ENCODE peak calls at places on chromosomes 5 and 9, in five cellular contexts. V is H9, F is mesenchymal stem cell, B is neuronal stem cell, P is H1. G is an unnamed sample.

GRCh38 chr9:114287001-114287762 is 35.7 kb upstream of the ORM1 start:
- DNase-seq in B (no peak), P (no peak), F (no peak), V (peak), G (no peak)

GRCh38 chr5:148697177-148697820 is 43.0 kb upstream of the HTR4 start:
- DNase-seq in P (no peak), V (no peak), F (peak), B (no peak), G (no peak)

GRCh38 chr5:61641748-61642565 is 309.9 kb downstream of the ZSWIM6 start:
- DNase-seq in V (no peak), P (no peak), B (no peak), F (no peak), G (no peak)

GRCh38 chr9:136251264-136252115 is 5.9 kb upstream of the QSOX2 start:
- DNase-seq in P (no peak), V (no peak), F (no peak), B (no peak), G (no peak)

GRCh38 chr5:167861134-167861930 is 430.1 kb upstream of the WWC1 start:
- DNase-seq in P (no peak), F (peak), V (peak), B (peak), G (no peak)

GRCh38 chr5:36630201-36630968 is 24.0 kb downstream of the SLC1A3 start:
- DNase-seq in F (no peak), P (no peak), V (no peak), B (no peak), G (peak)

GRCh38 chr5:151093476-151093889 is 12.6 kb upstream of the TNIP1 start:
- DNase-seq in P (no peak), B (no peak), F (peak), V (no peak), G (peak)

GRCh38 chr9:136292591-136293448 is 11.1 kb downstream of the CCDC187 start:
- DNase-seq in B (no peak), P (no peak), F (no peak), V (no peak), G (no peak)

GRCh38 chr5:141992349-141992963 is 20.4 kb downstream of the GNPDA1 start:
- DNase-seq in V (no peak), B (peak), P (no peak), F (peak), G (peak)

GRCh38 chr5:149863830-149864229 is 80.8 kb downstream of the PDE6A start:
- DNase-seq in B (no peak), P (no peak), V (no peak), F (no peak), G (no peak)

GRCh38 chr9:37955781-37956422 is 52.0 kb upstream of the SLC25A51 start:
- DNase-seq in B (no peak), V (no peak), P (no peak), F (no peak), G (no peak)

GRCh38 chr9:37953204-37953774 is 49.4 kb upstream of the SLC25A51 start:
- DNase-seq in F (no peak), P (no peak), B (no peak), V (no peak), G (no peak)

GRCh38 chr9:37953775-37954437 is 50.0 kb upstream of the SLC25A51 start:
- DNase-seq in V (no peak), F (peak), B (no peak), P (no peak), G (peak)

GRCh38 chr9:37956423-37956820 is 52.5 kb upstream of the SLC25A51 start:
- DNase-seq in F (no peak), V (no peak), B (no peak), P (no peak), G (no peak)

DNA sequence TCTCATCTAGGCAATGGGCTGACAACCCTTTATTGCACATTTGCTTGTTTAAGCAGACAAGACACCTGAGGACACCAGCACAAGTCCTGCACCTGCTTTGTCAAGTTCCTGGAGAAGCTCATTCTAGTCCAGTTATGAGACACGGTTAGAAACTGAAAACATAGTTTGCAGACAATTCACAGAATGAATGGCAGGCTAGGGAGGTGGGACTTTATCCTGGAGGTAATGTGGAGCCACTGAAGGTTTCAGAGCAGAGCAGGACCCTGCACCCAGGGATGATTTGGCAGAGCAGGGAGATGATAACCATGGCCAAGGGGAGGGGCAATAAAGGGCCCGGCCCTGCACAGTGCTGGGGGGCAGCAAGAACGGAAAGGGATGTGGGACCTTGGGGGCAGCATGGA is 50.7 kb upstream of the SLC25A51 start:
- DNase-seq in V (no peak), F (no peak), P (no peak), B (no peak), G (no peak)
- H3K9ac ChIP-seq in V (no peak), F (peak), P (no peak), B (no peak), G (no peak)

DNA sequence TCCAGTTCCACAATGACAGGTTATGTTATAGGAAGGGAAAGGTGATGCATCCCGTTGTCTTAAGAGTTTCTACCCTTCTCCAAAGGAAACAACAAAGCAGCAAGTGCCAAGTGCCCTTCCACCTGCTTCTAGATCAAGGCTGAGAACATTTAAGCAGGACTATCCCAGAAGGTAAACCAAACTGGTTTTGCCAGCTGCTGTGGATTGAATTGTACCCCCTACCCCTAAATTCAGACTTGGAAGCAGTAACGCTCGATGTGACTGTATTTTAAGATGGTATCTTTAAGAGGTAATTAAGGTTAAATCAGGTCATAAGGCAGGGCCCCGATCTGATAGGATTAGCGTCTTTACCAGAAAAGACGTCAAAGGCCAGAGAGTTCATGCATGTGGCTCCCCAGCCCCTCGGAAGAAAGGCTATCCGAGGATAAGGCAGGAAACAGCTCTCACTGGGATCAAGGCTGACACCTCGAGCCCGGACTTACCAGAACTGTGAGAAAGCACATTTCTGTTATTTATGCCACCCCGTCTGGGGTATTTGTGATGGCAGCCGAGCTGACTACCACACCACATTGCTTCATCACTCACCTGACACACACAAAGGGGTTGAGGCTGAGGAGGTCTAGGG is 179.1 kb upstream of the RAI14 start:
- DNase-seq in F (no peak), B (no peak), P (no peak), V (no peak), G (no peak)
- H2BK12ac ChIP-seq in F (no peak), B (no peak), P (peak), V (no peak), G (no peak)

DNA sequence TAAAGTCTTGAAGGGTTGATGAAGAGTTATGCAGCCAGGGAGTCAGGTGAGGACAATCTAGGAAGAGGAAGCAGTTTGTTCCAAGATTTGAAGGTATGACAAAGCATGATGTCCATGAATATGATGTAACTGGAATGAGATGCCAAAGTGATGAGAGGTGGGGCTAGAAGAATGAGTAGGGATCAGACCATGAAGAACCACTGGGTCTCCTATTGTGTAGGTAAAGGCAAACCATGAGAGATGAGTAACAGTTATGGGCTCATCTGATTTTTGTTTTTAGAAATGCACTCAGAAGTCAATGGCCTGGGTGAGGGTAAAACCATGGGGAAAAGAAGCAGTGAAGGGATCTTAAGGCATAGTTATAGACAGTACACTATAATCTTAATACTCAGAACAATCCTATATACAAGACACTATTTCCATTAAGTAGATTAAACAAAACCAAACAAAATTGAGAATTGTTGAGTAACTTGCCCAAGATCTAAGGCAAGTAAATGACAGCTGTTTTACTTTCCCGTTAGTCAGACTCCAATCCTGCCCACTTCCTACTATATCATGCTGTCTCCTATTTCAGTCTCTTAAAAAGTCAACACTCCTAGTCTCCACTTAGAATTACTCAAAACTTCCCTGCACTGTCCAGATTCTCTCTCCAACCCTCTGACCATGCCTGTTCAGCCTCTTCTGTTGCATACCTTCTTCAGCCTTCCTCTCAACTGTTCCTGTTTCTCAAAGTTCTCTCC is 393.8 kb upstream of the MEF2C start:
- DNase-seq in F (peak), P (no peak), V (no peak), B (no peak), G (peak)
- H3K9ac ChIP-seq in F (no peak), P (no peak), V (no peak), B (no peak), G (no peak)

GRCh38 chr9:33180526-33181184 is 13.5 kb upstream of the B4GALT1 start:
- DNase-seq in B (no peak), V (no peak), P (no peak), F (no peak), G (peak)
- H2BK12ac ChIP-seq in B (no peak), V (no peak), P (no peak), F (no peak), G (no peak)

DNA sequence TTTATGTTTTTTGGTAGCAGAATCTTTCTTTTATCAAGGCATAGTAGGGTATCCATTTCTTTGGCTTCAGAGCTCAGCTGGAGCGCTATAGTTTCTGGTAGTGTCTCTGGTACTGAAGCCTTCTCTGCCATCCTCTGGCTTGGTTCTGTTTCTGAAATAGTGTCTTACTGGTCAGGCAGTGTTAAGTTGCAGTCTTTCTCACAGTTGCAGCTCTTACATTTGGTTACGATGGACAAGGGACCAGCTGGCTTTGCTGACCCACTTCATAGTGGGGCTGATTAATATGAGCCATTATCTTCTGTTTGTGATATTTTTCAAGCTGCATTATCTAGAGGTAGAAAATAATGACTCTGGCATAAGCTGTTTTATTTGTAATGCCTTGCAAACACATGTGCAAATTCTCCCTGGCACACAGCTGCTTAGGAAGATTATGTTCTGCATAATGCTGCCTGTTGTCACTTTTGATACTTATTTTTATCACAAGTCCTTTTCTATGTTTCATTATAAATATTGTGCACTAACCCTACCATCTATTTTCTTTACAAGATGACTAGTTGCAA is 199.1 kb downstream of the KDM4C start:
- DNase-seq in B (no peak), P (no peak), V (no peak), F (no peak), G (no peak)
- H3K9ac ChIP-seq in B (no peak), P (no peak), V (no peak), F (no peak), G (no peak)